ENCODE peak calls at places on chromosomes 6 and 20, in nine cellular contexts. Y is CD4-positive, alpha-beta T cell; J is OCI-LY7; G is left ventricle myocardium inferior; A is BJ; R is RWPE2; L is mesothelial cell of epicardium; Q is GM20000; W is neural crest cell. O is an unnamed sample.

GRCh38 chr6:110658621-110659211 is 156.6 kb downstream of the CDK19 start:
- DNase-seq in W (no peak), G (no peak), Q (no peak), J (no peak), L (no peak), Y (no peak), R (no peak), A (no peak), O (no peak)

GRCh38 chr6:160337301-160337700 is 10.9 kb upstream of the SLC22A3 start:
- DNase-seq in Q (no peak), W (no peak), L (no peak), Y (no peak), R (no peak), J (no peak), A (no peak), G (no peak), O (no peak)

GRCh38 chr6:158647501-158647900 is 2.4 kb upstream of the SYTL3 start:
- DNase-seq in R (no peak), G (no peak), Q (no peak), A (no peak), L (no peak), J (no peak), Y (no peak), W (no peak), O (no peak)

GRCh38 chr6:140966676-140967075 is 1166.0 kb upstream of the GJE1 start:
- DNase-seq in W (no peak), R (no peak), A (no peak), G (no peak), L (no peak), Y (no peak), Q (no peak), J (no peak), O (no peak)

GRCh38 chr20:25248501-25249172 is 752 bp downstream of the PYGB start:
- DNase-seq in J (peak), W (peak), A (no peak), R (no peak), L (peak), Q (peak), G (peak), Y (no peak), O (no peak)

GRCh38 chr6:149313070-149313469 is 4.4 kb upstream of the TAB2 start:
- DNase-seq in J (no peak), A (no peak), R (no peak), Y (no peak), L (no peak), W (no peak), G (no peak), Q (no peak), O (no peak)

GRCh38 chr6:121439456-121440250 is 4.2 kb downstream of the GJA1 start:
- DNase-seq in W (no peak), Y (no peak), J (no peak), Q (no peak), A (no peak), R (no peak), L (no peak), G (no peak), O (no peak)

GRCh38 chr6:79079425-79080130 is 1.5 kb upstream of the PHIP start:
- DNase-seq in L (no peak), A (no peak), R (no peak), W (no peak), Y (no peak), Q (no peak), G (no peak), J (no peak), O (no peak)

GRCh38 chr6:74605942-74606341 is 599.9 kb downstream of the COL12A1 start:
- DNase-seq in Y (no peak), J (no peak), Q (no peak), G (no peak), L (no peak), W (no peak), R (no peak), A (no peak), O (no peak)

GRCh38 chr6:137291441-137291840 is 72.3 kb upstream of the IFNGR1 start:
- DNase-seq in Q (no peak), A (no peak), Y (no peak), L (no peak), W (no peak), G (peak), J (no peak), R (no peak), O (no peak)

GRCh38 chr20:59645761-59646171 is 41.4 kb downstream of the PHACTR3 start:
- DNase-seq in G (no peak), R (no peak), Q (no peak), W (no peak), L (no peak), Y (no peak), A (no peak), J (no peak), O (no peak)

GRCh38 chr6:127267742-127268588 is 1.3 kb downstream of the RNF146 start:
- DNase-seq in J (peak), R (no peak), Q (peak), G (no peak), A (no peak), Y (no peak), L (no peak), W (no peak), O (no peak)

GRCh38 chr6:162962093-162962492 is 234.3 kb downstream of the PACRG start:
- DNase-seq in Q (no peak), A (no peak), R (no peak), L (no peak), G (no peak), W (no peak), Y (no peak), J (no peak), O (no peak)

GRCh38 chr6:95949985-95950384 is 65.8 kb upstream of the FUT9 start:
- DNase-seq in J (no peak), L (no peak), G (no peak), W (no peak), Y (no peak), Q (no peak), A (no peak), R (no peak), O (no peak)

GRCh38 chr6:12592634-12593033 is 123.9 kb upstream of the PHACTR1 start:
- DNase-seq in R (no peak), W (no peak), G (no peak), L (no peak), J (no peak), Y (no peak), Q (no peak), A (no peak), O (no peak)

GRCh38 chr20:38129248-38129865 is 35.7 kb downstream of the TGM2 start:
- DNase-seq in L (no peak), Q (no peak), R (peak), Y (no peak), W (no peak), G (no peak), J (no peak), A (no peak), O (no peak)

GRCh38 chr6:48744948-48745347 is 634.0 kb upstream of the PTCHD4 start:
- DNase-seq in A (no peak), Q (no peak), R (no peak), L (no peak), G (no peak), W (no peak), J (no peak), Y (no peak), O (no peak)

GRCh38 chr20:62658593-62659159 is 16.4 kb downstream of the SLCO4A1 start:
- DNase-seq in G (no peak), R (no peak), A (no peak), L (no peak), J (no peak), Q (no peak), W (no peak), Y (no peak), O (no peak)

GRCh38 chr6:37511910-37512399 is 12.3 kb upstream of the CCDC167 start:
- DNase-seq in Q (no peak), Y (no peak), R (no peak), W (no peak), L (no peak), A (no peak), G (no peak), J (no peak), O (no peak)

GRCh38 chr20:34368547-34368946 is 5.5 kb downstream of the ITCH start:
- DNase-seq in R (peak), W (no peak), Q (no peak), J (no peak), G (no peak), Y (no peak), A (no peak), L (no peak), O (no peak)

GRCh38 chr6:170063431-170063830 is 227.4 kb downstream of the DLL1 start:
- DNase-seq in J (no peak), R (peak), Q (no peak), G (no peak), Y (no peak), A (no peak), L (peak), W (no peak), O (no peak)

GRCh38 chr6:134254118-134254517 is 63.8 kb downstream of the SGK1 start:
- DNase-seq in J (no peak), W (no peak), Q (no peak), Y (no peak), G (no peak), R (no peak), L (no peak), A (no peak), O (no peak)

GRCh38 chr6:70415660-70416059 is 2.4 kb downstream of the FAM135A start:
- DNase-seq in R (no peak), L (no peak), Q (no peak), Y (no peak), W (no peak), G (no peak), J (no peak), A (no peak), O (no peak)

GRCh38 chr6:79671605-79672266 is 40.6 kb downstream of the SH3BGRL2 start:
- DNase-seq in J (peak), Q (no peak), R (peak), Y (peak), G (peak), A (no peak), L (no peak), W (no peak), O (no peak)

GRCh38 chr6:138293996-138294395 is 75.7 kb upstream of the PBOV1 start:
- DNase-seq in J (no peak), G (no peak), W (no peak), Q (no peak), A (no peak), R (no peak), L (no peak), Y (no peak), O (no peak)

GRCh38 chr20:15091417-15092017 is 754.1 kb upstream of the FLRT3 start:
- DNase-seq in A (no peak), G (no peak), J (no peak), R (no peak), L (no peak), Y (no peak), W (no peak), Q (no peak), O (no peak)

GRCh38 chr6:296151-297122 is 4.2 kb downstream of the DUSP22 start:
- DNase-seq in A (no peak), W (no peak), G (no peak), R (no peak), Y (no peak), J (peak), Q (peak), L (peak), O (no peak)

GRCh38 chr20:44003609-44004008 is 89.0 kb downstream of the TOX2 start:
- DNase-seq in Q (no peak), J (no peak), Y (no peak), A (no peak), R (no peak), W (no peak), G (no peak), L (no peak), O (no peak)

GRCh38 chr6:129774697-129775447 is 64.9 kb upstream of the ARHGAP18 start:
- DNase-seq in A (no peak), W (peak), Y (peak), G (peak), J (peak), Q (peak), L (peak), R (no peak), O (peak)

GRCh38 chr6:28105286-28105685 is 19.1 kb upstream of the ZSCAN16 start:
- DNase-seq in L (no peak), J (peak), Y (no peak), A (no peak), R (no peak), Q (peak), W (no peak), G (no peak), O (no peak)

GRCh38 chr20:34065260-34065659 is 46.8 kb downstream of the EIF2S2 start:
- DNase-seq in Y (no peak), W (no peak), A (peak), G (no peak), J (no peak), Q (no peak), R (no peak), L (no peak), O (peak)

GRCh38 chr6:161837854-161838253 is 564.0 kb upstream of the AGPAT4 start:
- DNase-seq in G (no peak), J (no peak), Y (no peak), W (no peak), Q (no peak), L (no peak), R (no peak), A (no peak), O (no peak)

DNA sequence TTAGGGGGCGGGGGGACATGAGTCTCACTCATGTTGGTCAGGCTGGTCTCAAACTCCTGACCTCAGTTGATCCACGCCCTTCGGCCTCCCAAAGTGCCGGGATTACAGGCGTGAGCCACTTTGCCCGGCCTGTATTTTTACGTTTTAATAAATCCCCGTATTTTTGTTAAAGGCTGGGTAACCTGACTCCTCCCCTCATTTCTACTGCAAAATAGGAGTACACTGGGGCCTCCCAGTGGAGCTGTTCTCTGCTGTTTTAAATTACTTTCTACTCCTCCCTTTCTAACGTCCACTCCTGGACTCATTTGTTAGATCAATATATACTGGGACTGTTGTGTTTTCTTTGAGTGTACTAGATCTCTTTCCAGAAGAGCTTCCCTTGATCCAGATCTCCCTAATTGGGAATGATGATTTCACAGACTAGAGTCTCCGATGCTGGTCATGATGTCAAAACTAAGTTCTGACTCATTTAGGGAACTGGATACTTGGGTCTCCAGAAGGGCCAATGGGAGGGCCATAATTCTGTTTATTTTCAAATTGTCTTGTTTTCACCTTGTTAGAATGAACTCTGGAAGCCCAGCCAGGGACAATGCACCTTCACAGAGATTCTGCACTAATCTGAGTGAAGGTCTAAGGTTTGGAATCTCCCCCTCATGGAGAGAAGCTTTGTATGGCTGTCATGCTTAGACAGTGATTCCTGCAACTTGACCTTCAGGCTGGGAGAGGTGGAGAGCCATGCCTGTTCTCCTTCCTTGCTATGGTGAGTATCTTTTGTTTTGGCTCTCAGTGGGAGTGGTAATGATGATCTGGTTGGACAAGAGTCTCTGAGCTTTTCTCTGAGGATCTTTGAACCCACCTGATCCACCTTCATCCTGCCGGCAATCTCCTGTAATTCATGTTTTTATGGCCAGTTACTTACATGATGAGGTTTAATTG is 9.4 kb downstream of the HSPA1B start:
- DNase-seq in J (peak), R (no peak), W (no peak), Q (no peak), G (no peak), L (no peak), Y (no peak), A (no peak), O (no peak)
- TF ChIP-seq CTCF in J (peak), R (no peak), W (no peak), Q (no peak), G (no peak), L (no peak), Y (no peak), A (peak), O (peak)

DNA sequence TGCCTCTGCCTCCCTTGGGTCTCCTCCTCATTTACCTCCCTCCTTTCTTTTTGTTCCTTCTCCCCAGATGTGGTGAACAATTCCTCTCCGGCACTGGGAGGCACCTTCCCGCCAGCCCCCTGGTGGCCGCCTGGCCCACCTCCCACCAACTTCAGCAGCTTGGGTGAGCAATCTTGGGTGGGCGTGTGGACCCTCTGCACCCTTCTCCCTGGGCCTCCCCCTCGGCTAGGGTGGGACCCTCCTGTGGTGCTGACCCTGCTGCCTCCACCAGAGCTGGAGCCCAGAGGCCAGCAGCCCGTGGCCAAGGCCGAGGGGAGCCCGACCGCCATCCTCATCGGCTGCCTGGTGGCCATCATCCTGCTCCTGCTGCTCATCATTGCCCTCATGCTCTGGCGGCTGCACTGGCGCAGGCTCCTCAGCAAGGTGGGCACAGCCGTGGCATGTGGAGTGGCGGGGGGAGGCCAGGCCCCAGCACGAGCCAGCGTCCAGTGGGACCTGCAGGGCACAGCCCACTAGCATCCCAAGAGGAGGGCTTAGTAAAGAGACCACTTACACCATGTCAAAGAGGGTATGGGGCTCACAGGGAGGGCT is 8.8 kb downstream of the DDR1 start:
- DNase-seq in Q (no peak), J (no peak), R (no peak), L (no peak), G (no peak), Y (no peak), A (no peak), W (no peak), O (no peak)
- TF ChIP-seq CTCF in Q (no peak), J (peak), R (no peak), L (peak), G (no peak), Y (no peak), A (peak), W (peak), O (no peak)

GRCh38 chr20:23058240-23058639 is 8.8 kb upstream of the THBD start:
- DNase-seq in G (no peak), A (no peak), J (no peak), W (no peak), Q (no peak), Y (no peak), R (no peak), L (no peak), O (no peak)
- TF ChIP-seq CTCF in G (peak), A (no peak), J (no peak), W (no peak), Q (no peak), Y (no peak), R (peak), L (no peak), O (no peak)

GRCh38 chr6:25346064-25346463 is 66.9 kb downstream of the CARMIL1 start:
- DNase-seq in Q (no peak), G (no peak), W (no peak), Y (no peak), L (no peak), J (no peak), A (no peak), R (no peak), O (no peak)

GRCh38 chr6:25354078-25354940 is 75.1 kb downstream of the CARMIL1 start:
- DNase-seq in R (no peak), J (no peak), Y (no peak), L (no peak), A (peak), Q (no peak), G (no peak), W (no peak), O (no peak)

GRCh38 chr6:25351485-25351884 is 72.3 kb downstream of the CARMIL1 start:
- DNase-seq in G (no peak), Y (no peak), L (no peak), Q (no peak), W (no peak), J (no peak), A (no peak), R (no peak), O (no peak)

GRCh38 chr6:25352265-25352664 is 73.1 kb downstream of the CARMIL1 start:
- DNase-seq in Y (no peak), L (no peak), J (no peak), G (no peak), A (no peak), Q (no peak), R (no peak), W (no peak), O (no peak)

GRCh38 chr6:25350593-25350992 is 71.4 kb downstream of the CARMIL1 start:
- DNase-seq in W (no peak), G (no peak), A (no peak), J (no peak), Y (no peak), Q (no peak), R (no peak), L (no peak), O (no peak)
- TF ChIP-seq CTCF in W (no peak), G (no peak), A (no peak), J (peak), Y (no peak), Q (no peak), R (no peak), L (no peak), O (no peak)

DNA sequence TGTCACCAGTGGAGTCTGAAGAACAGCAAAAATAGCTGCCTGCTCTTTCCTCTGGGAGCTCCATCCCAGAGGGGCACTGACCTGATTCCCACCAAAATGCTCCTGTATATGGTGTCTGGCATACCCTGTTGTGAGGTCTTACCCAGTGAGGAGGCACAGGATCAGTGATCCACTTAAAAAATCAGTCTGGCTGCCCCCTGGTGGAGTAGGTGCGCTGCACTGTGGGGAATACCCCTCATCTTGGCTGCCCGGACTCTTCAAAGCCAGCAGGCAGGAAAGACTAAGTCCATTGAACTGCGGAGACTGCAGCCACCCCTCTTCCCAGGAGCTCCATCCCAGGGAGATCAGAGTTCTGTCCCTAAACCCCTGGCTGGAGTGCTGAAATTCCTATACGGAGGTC is 230.9 kb upstream of the HTR1E start:
- DNase-seq in A (no peak), W (no peak), Y (no peak), R (no peak), G (no peak), L (no peak), J (no peak), Q (no peak), O (no peak)
- TF ChIP-seq CTCF in A (no peak), W (peak), Y (no peak), R (no peak), G (no peak), L (no peak), J (peak), Q (peak), O (no peak)

DNA sequence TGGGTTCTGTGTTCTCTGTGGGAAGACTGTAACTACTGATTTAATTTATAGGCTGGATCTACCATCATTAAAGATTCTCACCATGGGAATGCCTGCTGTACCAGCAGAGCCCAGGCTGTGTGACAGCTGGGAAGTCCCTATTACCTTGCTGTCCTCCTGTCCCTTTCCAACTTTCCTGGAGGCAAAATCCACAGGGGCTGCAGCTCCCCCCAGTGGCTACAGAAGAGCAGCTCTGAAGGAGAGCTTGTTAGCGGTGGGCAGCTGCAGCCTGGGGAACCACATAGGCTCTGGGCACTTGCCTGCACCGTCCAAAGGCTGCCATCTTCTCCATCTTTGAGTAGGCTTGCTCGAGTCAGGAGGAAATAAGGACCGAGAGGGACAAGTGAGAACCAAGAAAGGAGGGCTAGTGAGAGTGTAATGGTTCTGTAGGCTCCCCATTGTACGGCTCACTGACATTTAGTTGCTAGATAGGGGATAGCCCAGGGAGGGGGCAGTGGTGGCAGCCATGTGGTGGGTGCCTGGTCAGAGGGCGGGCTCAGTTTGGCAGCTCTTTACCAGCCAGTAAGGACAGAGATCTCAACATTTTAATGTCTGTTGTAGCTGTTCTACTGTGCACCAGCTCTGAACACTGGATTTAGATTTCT is 155.1 kb upstream of the MLIP start:
- DNase-seq in W (peak), R (no peak), L (peak), Q (peak), G (peak), J (peak), A (no peak), Y (no peak), O (peak)
- TF ChIP-seq CTCF in W (peak), R (peak), L (no peak), Q (peak), G (peak), J (peak), A (peak), Y (no peak), O (peak)

GRCh38 chr20:50610212-50610718 is 81.1 kb downstream of the RIPOR3 start:
- DNase-seq in R (no peak), W (no peak), J (peak), G (no peak), Q (no peak), A (no peak), Y (no peak), L (no peak), O (no peak)
- TF ChIP-seq CTCF in R (peak), W (no peak), J (peak), G (no peak), Q (no peak), A (peak), Y (no peak), L (no peak), O (no peak)